ENCODE peak calls at places on chromosomes 7 and 10, in five cellular contexts. T is dermis microvascular lymphatic vessel endothelial cell, E is retina, Z is epithelial cell of prostate, P is lower leg skin. N is an unnamed sample.

GRCh38 chr7:107396990-107397389 is 72.9 kb upstream of the GPR22 start:
- DNase-seq in T (no peak), E (no peak), Z (peak), P (no peak), N (no peak)

GRCh38 chr10:115167716-115168115 is 74.6 kb downstream of the ATRNL1 start:
- DNase-seq in T (no peak), E (no peak), Z (no peak), P (no peak), N (no peak)

GRCh38 chr7:101576993-101577392 is 52.1 kb downstream of the MYL10 start:
- DNase-seq in T (no peak), E (no peak), Z (no peak), P (no peak), N (no peak)

GRCh38 chr10:34488476-34489130 is 326.5 kb downstream of the PARD3 start:
- DNase-seq in T (no peak), E (no peak), Z (no peak), P (no peak), N (no peak)

GRCh38 chr7:44647981-44648714 is 41.7 kb downstream of the OGDH start:
- DNase-seq in T (no peak), E (no peak), Z (no peak), P (no peak), N (no peak)

GRCh38 chr10:121159670-121160069 is 308.5 kb downstream of the WDR11 start:
- DNase-seq in T (no peak), E (no peak), Z (peak), P (no peak), N (no peak)

GRCh38 chr7:104883718-104884452 is 130.1 kb upstream of the KMT2E start:
- DNase-seq in T (peak), E (peak), Z (peak), P (peak), N (peak)

GRCh38 chr7:34493752-34494151 is 164.3 kb upstream of the NPSR1 start:
- DNase-seq in T (no peak), E (no peak), Z (no peak), P (no peak), N (no peak)

GRCh38 chr10:118369806-118370205 is 27.7 kb upstream of the FAM204A start:
- DNase-seq in T (peak), E (no peak), Z (no peak), P (no peak), N (no peak)

GRCh38 chr10:102065561-102066420 is 642 bp downstream of the HPS6 start:
- DNase-seq in T (peak), E (no peak), Z (no peak), P (no peak), N (no peak)

N was measured in pulmonary artery endothelial cell.